ENCODE peak calls at places on chromosomes 3 and 15, in six cellular contexts. One of them, this sample, is unnamed.

GRCh38 chr3:186440850-186441249 is 78.8 kb upstream of the DGKG start:
- DNase-seq in stimulated activated CD4-positive, alpha-beta T cell treated with anti-CD3 and anti-CD28 coated beads, Interleukin-4, amount 100 ng/mL, for 1 hour: no peak
- DNase-seq in A172: no peak
- DNase-seq in HTR-8/SVneo: no peak
- DNase-seq in endothelial cell: no peak
- DNase-seq in HepG2: no peak
- DNase-seq in this sample: no peak

GRCh38 chr3:4981160-4981687 is 2.0 kb downstream of the BHLHE40 start:
- DNase-seq in stimulated activated CD4-positive, alpha-beta T cell treated with anti-CD3 and anti-CD28 coated beads, Interleukin-4, amount 100 ng/mL, for 1 hour: no peak
- DNase-seq in A172: peak; percentile 49
- DNase-seq in HTR-8/SVneo: no peak
- DNase-seq in endothelial cell: no peak
- DNase-seq in HepG2: no peak
- DNase-seq in this sample: no peak

GRCh38 chr15:66955871-66956585 is 109.4 kb upstream of the SMAD3 start:
- DNase-seq in stimulated activated CD4-positive, alpha-beta T cell treated with anti-CD3 and anti-CD28 coated beads, Interleukin-4, amount 100 ng/mL, for 1 hour: no peak
- DNase-seq in A172: peak; percentile 76
- DNase-seq in HTR-8/SVneo: peak; percentile 27
- DNase-seq in endothelial cell: no peak
- DNase-seq in HepG2: no peak
- DNase-seq in this sample: peak; percentile 90

GRCh38 chr3:181549266-181549665 is 162.5 kb upstream of the SOX2 start:
- DNase-seq in stimulated activated CD4-positive, alpha-beta T cell treated with anti-CD3 and anti-CD28 coated beads, Interleukin-4, amount 100 ng/mL, for 1 hour: no peak
- DNase-seq in A172: peak; percentile 24
- DNase-seq in HTR-8/SVneo: no peak
- DNase-seq in endothelial cell: no peak
- DNase-seq in HepG2: no peak
- DNase-seq in this sample: no peak

GRCh38 chr15:101033801-101034200 is 114.6 kb downstream of the LRRK1 start:
- DNase-seq in stimulated activated CD4-positive, alpha-beta T cell treated with anti-CD3 and anti-CD28 coated beads, Interleukin-4, amount 100 ng/mL, for 1 hour: no peak
- DNase-seq in A172: no peak
- DNase-seq in HTR-8/SVneo: no peak
- DNase-seq in endothelial cell: no peak
- DNase-seq in HepG2: no peak
- DNase-seq in this sample: no peak

GRCh38 chr15:48664436-48664835 is 18.9 kb upstream of the FBN1 start:
- DNase-seq in stimulated activated CD4-positive, alpha-beta T cell treated with anti-CD3 and anti-CD28 coated beads, Interleukin-4, amount 100 ng/mL, for 1 hour: no peak
- DNase-seq in A172: no peak
- DNase-seq in HTR-8/SVneo: no peak
- DNase-seq in endothelial cell: no peak
- DNase-seq in HepG2: no peak
- DNase-seq in this sample: no peak

GRCh38 chr3:117059054-117059989 is 349.7 kb downstream of the TUSC7 start:
- DNase-seq in stimulated activated CD4-positive, alpha-beta T cell treated with anti-CD3 and anti-CD28 coated beads, Interleukin-4, amount 100 ng/mL, for 1 hour: no peak
- DNase-seq in A172: no peak
- DNase-seq in HTR-8/SVneo: no peak
- DNase-seq in endothelial cell: no peak
- DNase-seq in HepG2: peak; percentile 10
- DNase-seq in this sample: no peak

GRCh38 chr3:31466016-31466415 is 66.7 kb upstream of the STT3B start:
- DNase-seq in stimulated activated CD4-positive, alpha-beta T cell treated with anti-CD3 and anti-CD28 coated beads, Interleukin-4, amount 100 ng/mL, for 1 hour: no peak
- DNase-seq in A172: peak; percentile 13
- DNase-seq in HTR-8/SVneo: no peak
- DNase-seq in endothelial cell: no peak
- DNase-seq in HepG2: no peak
- DNase-seq in this sample: no peak

GRCh38 chr3:194871143-194871863 is 185.6 kb downstream of the FAM43A start:
- DNase-seq in stimulated activated CD4-positive, alpha-beta T cell treated with anti-CD3 and anti-CD28 coated beads, Interleukin-4, amount 100 ng/mL, for 1 hour: no peak
- DNase-seq in A172: peak; percentile 95
- DNase-seq in HTR-8/SVneo: peak; percentile 86
- DNase-seq in endothelial cell: peak; percentile 16
- DNase-seq in HepG2: no peak
- DNase-seq in this sample: peak; percentile 96

GRCh38 chr3:7602297-7602696 is 741.4 kb downstream of the GRM7 start:
- DNase-seq in stimulated activated CD4-positive, alpha-beta T cell treated with anti-CD3 and anti-CD28 coated beads, Interleukin-4, amount 100 ng/mL, for 1 hour: no peak
- DNase-seq in A172: no peak
- DNase-seq in HTR-8/SVneo: no peak
- DNase-seq in endothelial cell: no peak
- DNase-seq in HepG2: no peak
- DNase-seq in this sample: no peak

GRCh38 chr3:38139652-38140051 is 1.2 kb downstream of the MYD88 start:
- DNase-seq in stimulated activated CD4-positive, alpha-beta T cell treated with anti-CD3 and anti-CD28 coated beads, Interleukin-4, amount 100 ng/mL, for 1 hour: no peak
- DNase-seq in A172: no peak
- DNase-seq in HTR-8/SVneo: no peak
- DNase-seq in endothelial cell: no peak
- DNase-seq in HepG2: no peak
- DNase-seq in this sample: no peak

GRCh38 chr3:194280777-194281176 is 70.4 kb downstream of the CPN2 start:
- DNase-seq in stimulated activated CD4-positive, alpha-beta T cell treated with anti-CD3 and anti-CD28 coated beads, Interleukin-4, amount 100 ng/mL, for 1 hour: no peak
- DNase-seq in A172: no peak
- DNase-seq in HTR-8/SVneo: no peak
- DNase-seq in endothelial cell: no peak
- DNase-seq in HepG2: no peak
- DNase-seq in this sample: no peak

GRCh38 chr15:31468911-31469800 is 142.5 kb downstream of the KLF13 start:
- DNase-seq in stimulated activated CD4-positive, alpha-beta T cell treated with anti-CD3 and anti-CD28 coated beads, Interleukin-4, amount 100 ng/mL, for 1 hour: no peak
- DNase-seq in A172: no peak
- DNase-seq in HTR-8/SVneo: no peak
- DNase-seq in endothelial cell: no peak
- DNase-seq in HepG2: no peak
- DNase-seq in this sample: no peak

GRCh38 chr15:100043069-100043641 is 298.6 kb downstream of the ADAMTS17 start:
- DNase-seq in stimulated activated CD4-positive, alpha-beta T cell treated with anti-CD3 and anti-CD28 coated beads, Interleukin-4, amount 100 ng/mL, for 1 hour: no peak
- DNase-seq in A172: peak; percentile 87
- DNase-seq in HTR-8/SVneo: peak; percentile 62
- DNase-seq in endothelial cell: no peak
- DNase-seq in HepG2: no peak
- DNase-seq in this sample: peak; percentile 65

GRCh38 chr3:129690963-129691362 is 84.5 kb upstream of the PLXND1 start:
- DNase-seq in stimulated activated CD4-positive, alpha-beta T cell treated with anti-CD3 and anti-CD28 coated beads, Interleukin-4, amount 100 ng/mL, for 1 hour: no peak
- DNase-seq in A172: no peak
- DNase-seq in HTR-8/SVneo: no peak
- DNase-seq in endothelial cell: no peak
- DNase-seq in HepG2: no peak
- DNase-seq in this sample: no peak

GRCh38 chr3:67357610-67358458 is 296.6 kb downstream of the SUCLG2 start:
- DNase-seq in stimulated activated CD4-positive, alpha-beta T cell treated with anti-CD3 and anti-CD28 coated beads, Interleukin-4, amount 100 ng/mL, for 1 hour: no peak
- DNase-seq in A172: peak; percentile 13
- DNase-seq in HTR-8/SVneo: peak; percentile 41
- DNase-seq in endothelial cell: peak; percentile 38
- DNase-seq in HepG2: peak; percentile 68
- DNase-seq in this sample: no peak

GRCh38 chr3:42192334-42193200 is 73.4 kb downstream of the CCK start:
- DNase-seq in stimulated activated CD4-positive, alpha-beta T cell treated with anti-CD3 and anti-CD28 coated beads, Interleukin-4, amount 100 ng/mL, for 1 hour: no peak
- DNase-seq in A172: peak; percentile 56
- DNase-seq in HTR-8/SVneo: no peak
- DNase-seq in endothelial cell: no peak
- DNase-seq in HepG2: no peak
- DNase-seq in this sample: no peak

GRCh38 chr15:22949074-22949547 is 31.1 kb downstream of the CYFIP1 start:
- DNase-seq in stimulated activated CD4-positive, alpha-beta T cell treated with anti-CD3 and anti-CD28 coated beads, Interleukin-4, amount 100 ng/mL, for 1 hour: no peak
- DNase-seq in A172: peak; percentile 73
- DNase-seq in HTR-8/SVneo: no peak
- DNase-seq in endothelial cell: peak; percentile 43
- DNase-seq in HepG2: no peak
- DNase-seq in this sample: peak; percentile 65

GRCh38 chr3:153373571-153373970 is 211.5 kb downstream of the RAP2B start:
- DNase-seq in stimulated activated CD4-positive, alpha-beta T cell treated with anti-CD3 and anti-CD28 coated beads, Interleukin-4, amount 100 ng/mL, for 1 hour: no peak
- DNase-seq in A172: no peak
- DNase-seq in HTR-8/SVneo: no peak
- DNase-seq in endothelial cell: no peak
- DNase-seq in HepG2: no peak
- DNase-seq in this sample: no peak

GRCh38 chr3:7879572-7879971 is 622.1 kb upstream of the LMCD1 start:
- DNase-seq in stimulated activated CD4-positive, alpha-beta T cell treated with anti-CD3 and anti-CD28 coated beads, Interleukin-4, amount 100 ng/mL, for 1 hour: no peak
- DNase-seq in A172: no peak
- DNase-seq in HTR-8/SVneo: no peak
- DNase-seq in endothelial cell: no peak
- DNase-seq in HepG2: no peak
- DNase-seq in this sample: no peak

GRCh38 chr3:41198950-41199865 is at the start of gene CTNNB1:
- DNase-seq in stimulated activated CD4-positive, alpha-beta T cell treated with anti-CD3 and anti-CD28 coated beads, Interleukin-4, amount 100 ng/mL, for 1 hour: peak; percentile 92
- DNase-seq in A172: peak; percentile 76
- DNase-seq in HTR-8/SVneo: peak; percentile 48
- DNase-seq in endothelial cell: peak; percentile 95
- DNase-seq in HepG2: peak; percentile 71
- DNase-seq in this sample: peak; percentile 87

GRCh38 chr3:197809356-197810020 is 18.4 kb downstream of the LRCH3 start:
- DNase-seq in stimulated activated CD4-positive, alpha-beta T cell treated with anti-CD3 and anti-CD28 coated beads, Interleukin-4, amount 100 ng/mL, for 1 hour: no peak
- DNase-seq in A172: peak; percentile 12
- DNase-seq in HTR-8/SVneo: no peak
- DNase-seq in endothelial cell: no peak
- DNase-seq in HepG2: no peak
- DNase-seq in this sample: no peak

GRCh38 chr3:136954980-136955780 is 2.6 kb upstream of the IL20RB start:
- DNase-seq in stimulated activated CD4-positive, alpha-beta T cell treated with anti-CD3 and anti-CD28 coated beads, Interleukin-4, amount 100 ng/mL, for 1 hour: no peak
- DNase-seq in A172: no peak
- DNase-seq in HTR-8/SVneo: no peak
- DNase-seq in endothelial cell: no peak
- DNase-seq in HepG2: peak; percentile 8
- DNase-seq in this sample: no peak

GRCh38 chr15:67869700-67870099 is 29.9 kb upstream of the RNU6-1 start:
- DNase-seq in stimulated activated CD4-positive, alpha-beta T cell treated with anti-CD3 and anti-CD28 coated beads, Interleukin-4, amount 100 ng/mL, for 1 hour: peak; percentile 12
- DNase-seq in A172: no peak
- DNase-seq in HTR-8/SVneo: no peak
- DNase-seq in endothelial cell: no peak
- DNase-seq in HepG2: no peak
- DNase-seq in this sample: no peak

GRCh38 chr15:74525946-74526345 is 15.1 kb upstream of the ARID3B start:
- DNase-seq in stimulated activated CD4-positive, alpha-beta T cell treated with anti-CD3 and anti-CD28 coated beads, Interleukin-4, amount 100 ng/mL, for 1 hour: no peak
- DNase-seq in A172: peak; percentile 83
- DNase-seq in HTR-8/SVneo: no peak
- DNase-seq in endothelial cell: no peak
- DNase-seq in HepG2: no peak
- DNase-seq in this sample: peak; percentile 69

GRCh38 chr3:143763568-143764162 is 84.6 kb downstream of the SLC9A9 start:
- DNase-seq in stimulated activated CD4-positive, alpha-beta T cell treated with anti-CD3 and anti-CD28 coated beads, Interleukin-4, amount 100 ng/mL, for 1 hour: no peak
- DNase-seq in A172: no peak
- DNase-seq in HTR-8/SVneo: no peak
- DNase-seq in endothelial cell: no peak
- DNase-seq in HepG2: no peak
- DNase-seq in this sample: no peak

GRCh38 chr3:125192190-125193035 is 20.1 kb downstream of the SLC12A8 start:
- DNase-seq in stimulated activated CD4-positive, alpha-beta T cell treated with anti-CD3 and anti-CD28 coated beads, Interleukin-4, amount 100 ng/mL, for 1 hour: no peak
- DNase-seq in A172: no peak
- DNase-seq in HTR-8/SVneo: no peak
- DNase-seq in endothelial cell: peak; percentile 41
- DNase-seq in HepG2: no peak
- DNase-seq in this sample: no peak

GRCh38 chr3:141308588-141309218 is 59.6 kb upstream of the ZBTB38 start:
- DNase-seq in stimulated activated CD4-positive, alpha-beta T cell treated with anti-CD3 and anti-CD28 coated beads, Interleukin-4, amount 100 ng/mL, for 1 hour: no peak
- DNase-seq in A172: peak; percentile 53
- DNase-seq in HTR-8/SVneo: peak; percentile 34
- DNase-seq in endothelial cell: peak; percentile 75
- DNase-seq in HepG2: peak; percentile 80
- DNase-seq in this sample: peak; percentile 84

GRCh38 chr15:71748327-71748726 is 62.0 kb upstream of the NR2E3 start:
- DNase-seq in stimulated activated CD4-positive, alpha-beta T cell treated with anti-CD3 and anti-CD28 coated beads, Interleukin-4, amount 100 ng/mL, for 1 hour: no peak
- DNase-seq in A172: peak; percentile 90
- DNase-seq in HTR-8/SVneo: no peak
- DNase-seq in endothelial cell: no peak
- DNase-seq in HepG2: no peak
- DNase-seq in this sample: peak; percentile 89

GRCh38 chr3:79572930-79573329 is 194.9 kb downstream of the ROBO1 start:
- DNase-seq in stimulated activated CD4-positive, alpha-beta T cell treated with anti-CD3 and anti-CD28 coated beads, Interleukin-4, amount 100 ng/mL, for 1 hour: no peak
- DNase-seq in A172: no peak
- DNase-seq in HTR-8/SVneo: no peak
- DNase-seq in endothelial cell: no peak
- DNase-seq in HepG2: no peak
- DNase-seq in this sample: no peak

GRCh38 chr3:124281453-124282316 is 289.8 kb upstream of the ROPN1 start:
- DNase-seq in stimulated activated CD4-positive, alpha-beta T cell treated with anti-CD3 and anti-CD28 coated beads, Interleukin-4, amount 100 ng/mL, for 1 hour: no peak
- DNase-seq in A172: peak; percentile 51
- DNase-seq in HTR-8/SVneo: peak; percentile 60
- DNase-seq in endothelial cell: no peak
- DNase-seq in HepG2: peak; percentile 10
- DNase-seq in this sample: peak; percentile 60

GRCh38 chr15:32817570-32817969 is 99.8 kb downstream of the GREM1 start:
- DNase-seq in stimulated activated CD4-positive, alpha-beta T cell treated with anti-CD3 and anti-CD28 coated beads, Interleukin-4, amount 100 ng/mL, for 1 hour: no peak
- DNase-seq in A172: no peak
- DNase-seq in HTR-8/SVneo: no peak
- DNase-seq in endothelial cell: no peak
- DNase-seq in HepG2: no peak
- DNase-seq in this sample: no peak

GRCh38 chr3:24830230-24831152 is 335.8 kb upstream of the THRB start:
- DNase-seq in stimulated activated CD4-positive, alpha-beta T cell treated with anti-CD3 and anti-CD28 coated beads, Interleukin-4, amount 100 ng/mL, for 1 hour: no peak
- DNase-seq in A172: no peak
- DNase-seq in HTR-8/SVneo: no peak
- DNase-seq in endothelial cell: peak; percentile 15
- DNase-seq in HepG2: no peak
- DNase-seq in this sample: peak; percentile 7

GRCh38 chr3:159987291-159987711 is 1.3 kb upstream of the IL12A start:
- DNase-seq in stimulated activated CD4-positive, alpha-beta T cell treated with anti-CD3 and anti-CD28 coated beads, Interleukin-4, amount 100 ng/mL, for 1 hour: no peak
- DNase-seq in A172: no peak
- DNase-seq in HTR-8/SVneo: no peak
- DNase-seq in endothelial cell: no peak
- DNase-seq in HepG2: no peak
- DNase-seq in this sample: peak; percentile 58

GRCh38 chr3:186097317-186097662 is 11.6 kb downstream of the ETV5 start:
- DNase-seq in stimulated activated CD4-positive, alpha-beta T cell treated with anti-CD3 and anti-CD28 coated beads, Interleukin-4, amount 100 ng/mL, for 1 hour: no peak
- DNase-seq in A172: no peak
- DNase-seq in HTR-8/SVneo: no peak
- DNase-seq in endothelial cell: no peak
- DNase-seq in HepG2: no peak
- DNase-seq in this sample: no peak

GRCh38 chr3:46208167-46208704 is at the start of gene CCR1:
- DNase-seq in stimulated activated CD4-positive, alpha-beta T cell treated with anti-CD3 and anti-CD28 coated beads, Interleukin-4, amount 100 ng/mL, for 1 hour: peak; percentile 13
- DNase-seq in A172: peak; percentile 28
- DNase-seq in HTR-8/SVneo: peak; percentile 10
- DNase-seq in endothelial cell: peak; percentile 35
- DNase-seq in HepG2: peak; percentile 37
- DNase-seq in this sample: no peak

GRCh38 chr3:179037361-179037760 is 34.2 kb downstream of the ZMAT3 start:
- DNase-seq in stimulated activated CD4-positive, alpha-beta T cell treated with anti-CD3 and anti-CD28 coated beads, Interleukin-4, amount 100 ng/mL, for 1 hour: peak; percentile 53
- DNase-seq in A172: peak; percentile 98
- DNase-seq in HTR-8/SVneo: peak; percentile 75
- DNase-seq in endothelial cell: no peak
- DNase-seq in HepG2: no peak
- DNase-seq in this sample: peak; percentile 96

GRCh38 chr3:113552851-113553250 is 20.5 kb downstream of the SIDT1 start:
- DNase-seq in stimulated activated CD4-positive, alpha-beta T cell treated with anti-CD3 and anti-CD28 coated beads, Interleukin-4, amount 100 ng/mL, for 1 hour: no peak
- DNase-seq in A172: no peak
- DNase-seq in HTR-8/SVneo: no peak
- DNase-seq in endothelial cell: no peak
- DNase-seq in HepG2: no peak
- DNase-seq in this sample: no peak

This sample was measured in Daoy.